ENCODE peak calls at places on chromosome 5, in four cellular contexts. F is right lobe of liver, R is BJ, I is tibial artery. X is an unnamed sample.

GRCh38 chr5:75053286-75054109 is 1.1 kb upstream of the GCNT4 start:
- DNase-seq in F (peak), R (no peak), I (peak), X (no peak)

GRCh38 chr5:157744055-157745011 is 821 bp downstream of the LSM11 start:
- DNase-seq in F (peak), R (no peak), I (no peak), X (no peak)

GRCh38 chr5:172529896-172530295 is 75.6 kb upstream of the SH3PXD2B start:
- DNase-seq in F (no peak), R (no peak), I (no peak), X (no peak)

GRCh38 chr5:10703676-10704075 is 57.4 kb downstream of the DAP start:
- DNase-seq in F (peak), R (no peak), I (no peak), X (no peak)

GRCh38 chr5:34563951-34564705 is 92.0 kb upstream of the RAI14 start:
- DNase-seq in F (no peak), R (no peak), I (no peak), X (no peak)

GRCh38 chr5:2430606-2431005 is 320.9 kb downstream of the IRX2 start:
- DNase-seq in F (no peak), R (no peak), I (no peak), X (no peak)

GRCh38 chr5:976849-977751 is 31.5 kb upstream of the NKD2 start:
- DNase-seq in F (no peak), R (no peak), I (no peak), X (no peak)

GRCh38 chr5:125058185-125058826 is 311.9 kb upstream of the ZNF608 start:
- DNase-seq in F (no peak), R (peak), I (no peak), X (no peak)

GRCh38 chr5:94433393-94434149 is 184.8 kb downstream of the KIAA0825 start:
- DNase-seq in F (no peak), R (peak), I (peak), X (no peak)

GRCh38 chr5:177489119-177489716 is 8.2 kb downstream of the PDLIM7 start:
- DNase-seq in F (no peak), R (no peak), I (no peak), X (no peak)

GRCh38 chr5:38420691-38421395 is 135.6 kb downstream of the LIFR start:
- DNase-seq in F (peak), R (no peak), I (peak), X (peak)

GRCh38 chr5:149913449-149914419 is 30.9 kb downstream of the PDE6A start:
- DNase-seq in F (no peak), R (no peak), I (no peak), X (no peak)

GRCh38 chr5:131534995-131535394 is 100.0 kb downstream of the RAPGEF6 start:
- DNase-seq in F (no peak), R (no peak), I (no peak), X (no peak)

GRCh38 chr5:124030043-124030461 is 518.1 kb downstream of the CSNK1G3 start:
- DNase-seq in F (no peak), R (no peak), I (no peak), X (no peak)

GRCh38 chr5:132250547-132250946 is 6.9 kb upstream of the PDLIM4 start:
- DNase-seq in F (no peak), R (no peak), I (no peak), X (no peak)

GRCh38 chr5:164688437-164688836 is 1183.0 kb downstream of the MAT2B start:
- DNase-seq in F (no peak), R (no peak), I (no peak), X (no peak)

GRCh38 chr5:136026636-136027035 is 2.2 kb upstream of the TGFBI start:
- DNase-seq in F (no peak), R (no peak), I (no peak), X (no peak)

GRCh38 chr5:130528474-130528873 is 624.2 kb downstream of the CHSY3 start:
- DNase-seq in F (no peak), R (no peak), I (no peak), X (no peak)

GRCh38 chr5:8884029-8884428 is 661.8 kb downstream of the SEMA5A start:
- DNase-seq in F (no peak), R (no peak), I (no peak), X (no peak)

GRCh38 chr5:175347027-175347426 is 97.0 kb downstream of the DRD1 start:
- DNase-seq in F (no peak), R (no peak), I (no peak), X (no peak)

GRCh38 chr5:156684216-156684615 is 165.9 kb upstream of the PPP1R2B start:
- DNase-seq in F (no peak), R (no peak), I (no peak), X (no peak)

GRCh38 chr5:57232293-57233033 is 58.6 kb downstream of the GPBP1 start:
- DNase-seq in F (no peak), R (no peak), I (no peak), X (no peak)

GRCh38 chr5:127042593-127042992 is 12.2 kb upstream of the MARCHF3 start:
- DNase-seq in F (no peak), R (no peak), I (no peak), X (no peak)

GRCh38 chr5:68843600-68844342 is 250.0 kb upstream of the SLC30A5 start:
- DNase-seq in F (no peak), R (no peak), I (no peak), X (no peak)

GRCh38 chr5:102889033-102889432 is 133.9 kb downstream of the PAM start:
- DNase-seq in F (no peak), R (no peak), I (no peak), X (no peak)

GRCh38 chr5:176187276-176188062 is 50.8 kb upstream of the SIMC1 start:
- DNase-seq in F (no peak), R (no peak), I (no peak), X (no peak)

GRCh38 chr5:132825824-132826391 is 4.5 kb downstream of the SHROOM1 start:
- DNase-seq in F (peak), R (no peak), I (no peak), X (no peak)

GRCh38 chr5:10863763-10864383 is 102.8 kb upstream of the DAP start:
- DNase-seq in F (peak), R (no peak), I (peak), X (no peak)

GRCh38 chr5:124742983-124743533 is 3.4 kb downstream of the ZNF608 start:
- DNase-seq in F (peak), R (no peak), I (no peak), X (no peak)

GRCh38 chr5:43467100-43467499 is 16.6 kb downstream of the TMEM267 start:
- DNase-seq in F (no peak), R (no peak), I (no peak), X (no peak)

DNA sequence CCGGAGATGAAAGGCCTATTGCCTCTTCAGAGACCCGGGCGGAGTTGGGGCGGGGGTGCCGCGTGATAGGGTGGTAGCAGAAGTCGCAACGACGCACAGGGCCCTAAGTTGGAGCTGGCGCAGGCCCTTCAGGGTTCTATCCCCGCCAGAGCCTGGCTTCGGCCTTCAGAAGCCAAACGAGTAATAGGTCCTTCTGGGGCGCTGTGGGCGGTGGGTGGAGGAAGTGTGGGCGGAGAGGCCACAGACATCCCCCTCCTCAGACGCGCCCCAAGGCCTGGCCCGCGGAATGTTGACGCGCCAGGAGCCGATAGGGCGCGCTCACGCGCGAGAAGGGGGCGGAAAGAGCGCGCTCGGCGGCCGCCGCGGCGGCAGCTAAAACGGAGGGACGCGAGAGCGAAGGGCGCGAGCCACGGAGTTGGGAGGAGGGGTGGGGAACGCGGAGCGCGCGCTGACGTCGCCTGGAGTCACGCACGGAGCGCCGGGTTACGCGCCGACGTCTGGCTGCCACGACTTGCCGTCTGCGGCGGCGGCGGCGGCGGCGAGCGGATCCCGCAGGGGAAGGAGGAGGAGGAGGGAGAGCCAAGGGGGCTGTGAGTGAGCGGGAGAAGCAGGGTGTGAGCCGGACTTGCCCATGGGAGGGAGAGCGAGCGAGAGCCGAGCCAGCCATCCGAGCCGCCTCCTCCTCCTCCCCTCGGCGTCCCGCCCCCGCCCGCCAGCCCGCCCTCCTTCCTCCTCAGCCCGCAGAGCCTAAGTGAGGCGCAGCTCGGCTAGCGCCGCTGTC is 6.4 kb upstream of the PURA start:
- DNase-seq in F (peak), R (peak), I (peak), X (peak)
- TF ChIP-seq CTCF in F (no peak), R (peak), I (peak), X (no peak)

GRCh38 chr5:71932131-71932635 is 175.1 kb upstream of the MAP1B start:
- DNase-seq in F (no peak), R (no peak), I (peak), X (no peak)

GRCh38 chr5:71937906-71938698 is 169.2 kb upstream of the MAP1B start:
- DNase-seq in F (no peak), R (no peak), I (no peak), X (no peak)

DNA sequence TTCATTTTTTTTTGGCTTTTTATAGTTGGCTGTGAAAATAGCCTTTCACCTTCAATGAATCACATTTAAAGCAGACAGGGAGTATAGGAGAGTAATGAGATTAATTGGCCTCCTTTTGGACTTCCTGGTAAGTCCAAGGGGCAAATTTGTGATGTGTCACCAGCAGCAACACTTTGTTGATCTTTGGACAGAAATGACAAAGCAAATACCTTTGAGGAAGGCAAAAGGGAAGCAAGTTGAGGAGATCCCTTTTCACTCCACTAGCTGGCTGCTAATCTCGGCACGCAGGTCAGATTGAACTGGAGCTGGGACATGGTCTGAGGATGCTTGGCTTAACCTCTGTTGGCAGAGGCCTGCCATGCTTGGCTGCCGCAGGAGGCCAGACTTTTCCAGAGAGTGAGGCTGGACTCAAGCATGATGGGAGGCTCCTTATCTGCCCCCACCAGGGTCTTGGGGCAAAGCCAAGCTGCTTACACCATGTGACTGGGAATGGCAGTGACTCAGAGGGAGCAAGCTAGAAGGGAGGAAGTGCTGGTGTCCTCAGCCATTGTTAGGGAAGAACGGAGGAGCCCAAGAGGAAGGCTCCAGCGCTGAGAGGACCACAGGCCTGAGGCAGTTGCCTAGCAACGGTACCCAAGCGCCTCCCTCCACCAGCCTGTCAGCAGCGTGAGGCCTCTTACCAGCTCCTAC is 174.5 kb upstream of the MAP1B start:
- DNase-seq in F (peak), R (no peak), I (peak), X (no peak)
- TF ChIP-seq CTCF in F (peak), R (no peak), I (no peak), X (no peak)

DNA sequence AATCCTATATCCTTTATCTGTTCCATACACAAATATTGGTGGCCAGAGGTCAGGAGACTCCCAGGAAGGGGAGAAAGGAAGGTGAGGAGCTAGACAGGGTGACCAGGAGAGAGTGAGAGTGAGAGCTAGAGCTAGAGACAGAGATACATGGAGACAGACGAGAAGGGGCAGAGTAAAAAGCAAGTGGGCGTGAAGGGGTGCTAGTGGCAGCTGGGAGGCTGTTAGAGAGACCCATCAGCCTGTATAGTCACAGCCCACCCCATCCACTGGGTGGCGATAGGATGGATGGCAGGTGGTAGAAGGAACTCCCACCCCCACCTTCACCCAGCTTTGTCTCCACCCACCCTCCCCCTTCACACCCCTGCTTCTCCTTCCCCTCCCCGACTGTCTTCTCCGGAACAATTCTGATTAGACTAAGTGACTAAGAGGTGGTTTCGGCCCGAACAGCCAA is 32.8 kb downstream of the PCDH1 start:
- DNase-seq in F (no peak), R (no peak), I (no peak), X (no peak)
- TF ChIP-seq CTCF in F (no peak), R (no peak), I (no peak), X (no peak)

GRCh38 chr5:122311400-122311887 is 593 bp upstream of the SNCAIP start:
- DNase-seq in F (no peak), R (no peak), I (no peak), X (no peak)

GRCh38 chr5:122313001-122313402 is 965 bp downstream of the SNCAIP start:
- DNase-seq in F (no peak), R (no peak), I (peak), X (no peak)

GRCh38 chr5:122312670-122312988 is 592 bp downstream of the SNCAIP start:
- DNase-seq in F (peak), R (no peak), I (peak), X (no peak)

GRCh38 chr5:122310886-122311285 is 1.2 kb upstream of the SNCAIP start:
- DNase-seq in F (no peak), R (no peak), I (peak), X (no peak)

GRCh38 chr5:122311888-122312669 is at the start of gene SNCAIP:
- DNase-seq in F (peak), R (no peak), I (peak), X (no peak)
- TF ChIP-seq CTCF in F (no peak), R (no peak), I (no peak), X (no peak)

DNA sequence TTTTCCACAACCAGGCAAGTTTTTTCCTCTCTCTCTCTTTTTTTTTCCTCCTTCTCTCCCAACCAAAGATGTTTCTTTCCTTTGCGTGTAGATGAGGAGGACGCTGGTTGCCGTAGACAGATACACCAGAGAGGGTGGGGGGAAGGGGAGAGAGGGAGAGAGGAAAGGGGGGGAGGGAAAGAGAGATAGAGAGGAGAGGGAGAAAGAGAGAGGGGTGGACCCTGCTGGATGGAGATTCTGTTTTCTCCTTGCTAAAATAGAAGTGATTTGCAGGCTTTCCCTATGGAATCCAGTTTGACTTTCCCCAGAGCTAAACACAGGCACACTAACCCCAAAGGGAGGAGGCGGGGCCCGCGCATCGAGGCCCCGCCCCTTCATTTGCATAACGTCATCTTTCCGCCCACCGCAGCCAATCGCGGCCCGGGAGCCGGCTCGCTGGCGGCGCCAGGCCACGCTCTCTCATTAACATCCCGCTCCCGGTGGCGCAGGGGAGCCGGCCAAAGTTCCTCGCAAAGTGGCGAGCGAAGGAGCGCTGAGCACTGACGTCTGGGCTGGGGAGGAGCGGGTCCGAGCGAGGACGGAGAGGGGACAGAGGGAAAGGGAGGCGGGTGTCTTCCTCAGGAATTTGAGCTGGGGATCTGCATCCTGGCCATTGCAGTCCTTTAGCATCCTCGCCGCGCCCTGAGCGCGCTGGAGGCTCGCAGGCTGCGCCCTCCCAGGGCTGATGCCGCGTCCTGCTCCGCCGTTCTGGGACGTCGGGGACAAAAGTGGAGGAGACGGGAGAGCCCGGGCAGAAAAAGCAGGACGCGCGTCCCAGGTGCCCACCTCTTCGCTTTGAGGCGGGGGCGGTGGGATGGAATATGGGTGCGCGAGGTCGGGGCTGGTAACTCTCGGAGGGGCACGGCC is 559 bp upstream of the EBF1 start:
- DNase-seq in F (peak), R (peak), I (peak), X (peak)
- TF ChIP-seq CTCF in F (no peak), R (peak), I (no peak), X (no peak)

GRCh38 chr5:54547711-54548250 is 30.2 kb downstream of the SNX18 start:
- DNase-seq in F (peak), R (no peak), I (peak), X (no peak)

GRCh38 chr5:54544044-54544443 is 26.5 kb downstream of the SNX18 start:
- DNase-seq in F (no peak), R (no peak), I (no peak), X (no peak)

GRCh38 chr5:54548565-54548964 is 31.0 kb downstream of the SNX18 start:
- DNase-seq in F (no peak), R (no peak), I (no peak), X (no peak)

GRCh38 chr5:54541823-54542783 is 24.5 kb downstream of the SNX18 start:
- DNase-seq in F (no peak), R (no peak), I (no peak), X (no peak)

DNA sequence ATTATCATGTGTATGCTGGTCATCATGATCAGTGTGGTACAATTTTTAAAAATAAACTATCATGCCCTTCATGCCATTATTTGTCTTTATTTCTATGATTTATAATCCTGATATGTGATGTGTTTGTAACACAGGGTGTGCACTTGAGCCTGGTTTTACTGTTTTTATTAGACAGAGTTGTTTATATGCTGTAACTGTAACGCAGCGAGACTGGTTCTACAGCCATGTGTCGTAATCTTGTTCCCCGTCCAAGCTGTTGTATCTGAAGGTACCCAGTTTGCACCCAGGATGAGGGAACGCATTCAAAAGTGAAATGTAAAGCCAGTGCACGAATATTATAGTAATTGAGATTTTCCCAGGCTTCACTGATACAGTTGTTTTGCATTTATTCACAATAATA is 28.2 kb downstream of the SNX18 start:
- DNase-seq in F (no peak), R (no peak), I (no peak), X (no peak)
- TF ChIP-seq CTCF in F (no peak), R (no peak), I (no peak), X (no peak)

DNA sequence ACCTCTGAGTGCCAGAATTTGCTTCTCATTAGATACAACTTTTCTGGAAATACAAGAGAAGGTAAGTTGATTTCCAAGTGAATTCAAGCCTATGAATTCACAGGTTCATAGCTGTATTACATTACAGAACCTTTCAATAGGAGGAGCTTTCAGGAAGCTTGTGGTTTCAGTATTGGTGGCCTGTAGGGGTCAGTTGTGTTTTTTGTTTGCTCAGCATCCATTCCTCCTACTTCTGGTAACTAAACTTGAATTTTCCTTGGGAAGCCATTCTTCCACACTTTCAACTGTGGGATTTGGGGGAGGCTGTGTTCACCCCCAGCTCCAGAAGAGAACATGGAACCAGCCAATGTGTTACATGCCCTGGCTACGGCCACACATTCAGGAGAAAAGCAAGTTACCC is 5.6 kb upstream of the CYSTM1 start:
- DNase-seq in F (no peak), R (no peak), I (no peak), X (no peak)
- TF ChIP-seq CTCF in F (no peak), R (peak), I (no peak), X (peak)

GRCh38 chr5:116497648-116498047 is 77.0 kb downstream of the SEMA6A start:
- DNase-seq in F (no peak), R (no peak), I (no peak), X (no peak)
- TF ChIP-seq CTCF in F (no peak), R (no peak), I (no peak), X (no peak)